ENCODE peak calls at places on chromosomes 4 and X, in seven cellular contexts. B is CD8-positive, alpha-beta T cell; X is esophagus squamous epithelium; T is upper lobe of right lung; V is cardiac muscle cell; P is heart right ventricle; H is left lung. N is an unnamed sample.
A peak's percentile ranks its signal among the peaks of the same experiment; 100 is the strongest.

GRCh38 chr4:81470456-81471327 is 1.0 kb downstream of the RASGEF1B start:
- DNase-seq in B (peak; percentile 58), X (peak; percentile 5), T (peak; percentile 75), V (peak; percentile 58), P (peak; percentile 31), H (peak; percentile 83), N (peak; percentile 63)

GRCh38 chr4:163353054-163353453 is 9.4 kb downstream of the NPY5R start:
- DNase-seq in B (no peak), X (no peak), T (no peak), V (peak; percentile 52), P (no peak), H (no peak), N (no peak)

GRCh38 chr4:100984901-100985300 is 362.4 kb downstream of the PPP3CA start:
- DNase-seq in B (no peak), X (no peak), T (no peak), V (peak; percentile 61), P (no peak), H (no peak), N (no peak)

GRCh38 chrX:100648601-100649417 is 4.8 kb downstream of the SRPX2 start:
- DNase-seq in B (no peak), X (no peak), T (no peak), V (peak; percentile 81), P (no peak), H (no peak), N (no peak)

GRCh38 chr4:178081931-178082330 is 639.7 kb upstream of the AGA start:
- DNase-seq in B (no peak), X (no peak), T (no peak), V (no peak), P (no peak), H (no peak), N (no peak)

GRCh38 chr4:128558896-128559669 is 250.4 kb upstream of the JADE1 start:
- DNase-seq in B (no peak), X (no peak), T (no peak), V (peak; percentile 55), P (no peak), H (no peak), N (no peak)

GRCh38 chr4:84803720-84804119 is 162.8 kb downstream of the WDFY3 start:
- DNase-seq in B (no peak), X (no peak), T (no peak), V (no peak), P (no peak), H (no peak), N (no peak)

GRCh38 chr4:153513596-153513995 is 47.4 kb downstream of the TMEM131L start:
- DNase-seq in B (no peak), X (no peak), T (no peak), V (peak; percentile 36), P (no peak), H (no peak), N (no peak)

GRCh38 chr4:25666031-25666630 is 10.5 kb downstream of the SLC34A2 start:
- DNase-seq in B (no peak), X (no peak), T (peak; percentile 58), V (no peak), P (no peak), H (no peak), N (no peak)

GRCh38 chr4:158856852-158857251 is 88.0 kb downstream of the FNIP2 start:
- DNase-seq in B (no peak), X (no peak), T (no peak), V (peak; percentile 71), P (no peak), H (no peak), N (no peak)

GRCh38 chr4:141346144-141346543 is 125.4 kb downstream of the ZNF330 start:
- DNase-seq in B (no peak), X (no peak), T (no peak), V (peak; percentile 78), P (no peak), H (no peak), N (no peak)

GRCh38 chr4:182192511-182193181 is 50.6 kb upstream of the TENM3 start:
- DNase-seq in B (no peak), X (no peak), T (no peak), V (peak; percentile 54), P (no peak), H (no peak), N (no peak)

GRCh38 chr4:95362906-95363578 is 185.7 kb downstream of the UNC5C start:
- DNase-seq in B (no peak), X (no peak), T (no peak), V (peak; percentile 67), P (no peak), H (no peak), N (no peak)

GRCh38 chr4:177728361-177729152 is 286.3 kb upstream of the AGA start:
- DNase-seq in B (no peak), X (no peak), T (no peak), V (no peak), P (no peak), H (no peak), N (peak; percentile 22)

GRCh38 chr4:145808848-145809512 is 129.0 kb downstream of the C4orf51 start:
- DNase-seq in B (no peak), X (no peak), T (no peak), V (no peak), P (no peak), H (no peak), N (no peak)

GRCh38 chr4:185115827-185116232 is 27.2 kb upstream of the SLC25A4 start:
- DNase-seq in B (no peak), X (no peak), T (peak; percentile 69), V (peak; percentile 99), P (peak; percentile 74), H (peak; percentile 51), N (peak; percentile 93)

GRCh38 chr4:10732235-10732975 is 47.8 kb upstream of the CLNK start:
- DNase-seq in B (no peak), X (no peak), T (no peak), V (no peak), P (no peak), H (no peak), N (no peak)

GRCh38 chrX:13398073-13398823 is 78.4 kb upstream of the ATXN3L start:
- DNase-seq in B (no peak), X (no peak), T (no peak), V (peak; percentile 96), P (peak; percentile 16), H (peak; percentile 50), N (no peak)

GRCh38 chr4:123649248-123649643 is 252.7 kb downstream of the SPRY1 start:
- DNase-seq in B (no peak), X (no peak), T (no peak), V (peak; percentile 19), P (no peak), H (no peak), N (no peak)

GRCh38 chrX:39758791-39759525 is 338.8 kb downstream of the BCOR start:
- DNase-seq in B (no peak), X (no peak), T (no peak), V (no peak), P (peak; percentile 32), H (no peak), N (no peak)

GRCh38 chrX:39759526-39760224 is 338.1 kb downstream of the BCOR start:
- DNase-seq in B (no peak), X (no peak), T (peak; percentile 66), V (peak; percentile 66), P (peak; percentile 27), H (no peak), N (peak; percentile 67)

GRCh38 chrX:39760930-39761329 is 336.8 kb downstream of the BCOR start:
- DNase-seq in B (no peak), X (no peak), T (no peak), V (no peak), P (no peak), H (no peak), N (no peak)

GRCh38 chrX:39764441-39764914 is 333.3 kb downstream of the BCOR start:
- DNase-seq in B (no peak), X (no peak), T (no peak), V (peak; percentile 57), P (no peak), H (no peak), N (no peak)

GRCh38 chrX:39762266-39762841 is 335.4 kb downstream of the BCOR start:
- DNase-seq in B (no peak), X (no peak), T (no peak), V (peak; percentile 90), P (no peak), H (no peak), N (no peak)
- H3K4me1 ChIP-seq in B (peaks cover 13% of the 10 kb centered on the region), X (peaks cover 2% of the 10 kb centered on the region), T (peaks cover 2% of the 10 kb centered on the region), V (peaks cover 17% of the 10 kb centered on the region), P (peaks cover 5% of the 10 kb centered on the region), H (no peaks in the 10 kb centered on the region), N (peaks cover 6% of the 10 kb centered on the region)

DNA sequence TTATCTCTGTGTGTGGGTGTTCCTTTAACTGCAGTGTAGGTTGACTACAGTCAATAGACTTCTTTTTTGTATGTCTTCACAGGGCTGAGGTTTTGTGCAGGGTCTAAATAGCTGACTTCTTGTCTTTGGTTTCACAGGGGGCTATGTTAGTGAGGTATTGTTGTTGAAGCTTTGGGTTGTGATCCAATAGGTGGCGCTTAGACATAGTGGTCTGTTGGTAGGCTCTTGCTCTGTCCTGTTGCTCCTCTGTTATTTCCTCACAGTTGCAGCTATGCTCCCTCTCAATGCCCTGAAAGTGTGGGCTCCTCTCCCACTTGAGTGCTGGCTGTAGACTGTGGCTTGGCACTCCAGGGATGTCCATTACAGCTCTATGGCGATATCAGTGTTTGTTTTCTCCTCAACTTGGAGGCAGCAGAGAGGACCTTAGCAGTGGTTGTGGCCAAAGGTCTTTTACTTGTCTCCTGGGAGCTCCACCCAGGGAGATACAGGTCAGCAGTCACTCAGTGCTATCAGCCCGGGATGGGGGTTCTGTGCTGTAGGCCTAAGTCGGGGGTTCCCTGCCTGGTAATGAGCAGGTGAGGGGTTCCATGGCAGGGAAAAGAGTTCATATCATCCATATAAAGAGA is 14.0 kb downstream of the POF1B start:
- DNase-seq in B (no peak), X (no peak), T (no peak), V (no peak), P (no peak), H (no peak), N (no peak)
- TF ChIP-seq CTCF in B (no peak), X (no peak), T (no peak), V (no peak), P (no peak), H (no peak), N (no peak)

DNA sequence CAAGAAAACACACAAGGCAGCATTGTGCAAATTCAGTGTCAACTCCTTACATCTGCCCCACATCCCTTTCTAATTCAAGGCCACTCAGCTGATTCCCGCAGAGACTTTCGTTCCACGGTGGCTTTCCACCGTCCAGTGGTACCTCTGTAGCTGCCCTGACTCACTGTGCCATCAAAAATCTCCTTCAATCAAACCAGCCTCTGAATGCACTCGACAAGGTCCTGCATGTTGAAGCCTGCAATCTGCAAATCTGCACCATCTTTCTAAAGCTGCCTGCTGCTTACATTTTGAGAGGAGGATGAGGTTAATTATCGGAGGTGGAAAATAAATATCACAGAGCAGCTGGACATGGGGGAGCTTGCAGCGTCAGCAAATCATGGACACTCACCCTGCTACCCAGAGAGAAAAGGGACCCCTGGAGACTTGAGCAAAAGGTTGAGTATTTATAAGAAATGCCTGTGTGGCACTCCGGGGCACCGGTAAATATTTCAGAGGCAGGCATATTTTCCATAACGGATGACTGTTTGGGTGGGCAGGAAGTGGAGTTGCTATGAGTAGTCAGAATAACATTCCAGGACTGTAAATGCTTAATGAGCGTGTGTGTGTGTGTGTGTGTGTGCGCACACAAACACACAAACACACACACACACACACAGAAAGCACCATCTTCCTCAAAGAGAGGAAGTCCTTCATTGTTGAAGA is 74.8 kb downstream of the MXRA5 start:
- DNase-seq in B (no peak), X (no peak), T (no peak), V (peak; percentile 78), P (no peak), H (no peak), N (no peak)
- H3K4me3 ChIP-seq in B (no peak overlapping the region), X (no peak overlapping the region), T (no peak overlapping the region), V (no peak overlapping the region), P (no peak overlapping the region), H (no peak overlapping the region), N (no peak overlapping the region)

GRCh38 chrX:17411189-17411588 is 36.2 kb downstream of the NHS start:
- DNase-seq in B (no peak), X (no peak), T (no peak), V (no peak), P (no peak), H (no peak), N (no peak)
- H3K4me1 ChIP-seq in B (no peaks in the 10 kb centered on the region), X (peaks cover 9% of the 10 kb centered on the region), T (no peaks in the 10 kb centered on the region), V (peaks cover 16% of the 10 kb centered on the region), P (no peaks in the 10 kb centered on the region), H (no peaks in the 10 kb centered on the region), N (no peaks in the 10 kb centered on the region)

N was measured in pancreas.